ENCODE peak calls at places on chromosomes 4 and X, in six cellular contexts. O is astrocyte, M is choroid plexus epithelial cell, Q is IMR-90, L is GM12864, W is astrocyte of the spinal cord. U is an unnamed sample.

GRCh38 chr4:629916-630641 is 4.7 kb downstream of the PDE6B start:
- DNase-seq in O (no peak), Q (no peak), M (peak), L (no peak), W (no peak), U (no peak)

GRCh38 chrX:69093960-69094935 is 71.0 kb downstream of the PJA1 start:
- DNase-seq in M (peak), Q (peak), W (peak), O (peak), L (peak), U (peak)

GRCh38 chrX:9913041-9913440 is 54.1 kb upstream of the CLDN34 start:
- DNase-seq in O (peak), Q (peak), L (no peak), M (peak), W (peak), U (no peak)

GRCh38 chr4:38856046-38856445 is 571 bp downstream of the TLR6 start:
- DNase-seq in M (no peak), L (no peak), O (no peak), Q (no peak), W (no peak), U (no peak)

GRCh38 chr4:89177807-89178206 is 66.5 kb downstream of the TIGD2 start:
- DNase-seq in Q (no peak), O (no peak), L (no peak), M (no peak), W (no peak), U (no peak)

GRCh38 chr4:73070072-73070385 is 513 bp upstream of the COX18 start:
- DNase-seq in L (peak), Q (no peak), O (no peak), W (no peak), M (no peak), U (no peak)

GRCh38 chr4:87423313-87424031 is 1.1 kb downstream of the NUDT9 start:
- DNase-seq in W (peak), L (peak), Q (no peak), O (no peak), M (no peak), U (no peak)

GRCh38 chrX:38095971-38096529 is 89.7 kb downstream of the SYTL5 start:
- DNase-seq in O (peak), Q (peak), W (peak), M (peak), L (no peak), U (no peak)

GRCh38 chrX:39157796-39158195 is 356.5 kb downstream of the MID1IP1 start:
- DNase-seq in M (peak), W (peak), L (no peak), Q (no peak), O (peak), U (no peak)

GRCh38 chr4:74996996-74997395 is 64.1 kb downstream of the PARM1 start:
- DNase-seq in M (no peak), Q (no peak), L (no peak), W (no peak), O (no peak), U (no peak)

GRCh38 chrX:3550160-3550765 is 163.2 kb downstream of the PRKX start:
- DNase-seq in O (no peak), L (no peak), Q (no peak), W (no peak), M (peak), U (no peak)

GRCh38 chr4:155900402-155900801 is 3.1 kb upstream of the TDO2 start:
- DNase-seq in L (no peak), W (peak), Q (peak), O (peak), M (peak), U (no peak)

GRCh38 chr4:141802324-141802723 is 165.9 kb downstream of the IL15 start:
- DNase-seq in M (peak), O (peak), Q (peak), L (no peak), W (peak), U (no peak)

GRCh38 chr4:181528570-181529184 is 714.5 kb upstream of the TENM3 start:
- DNase-seq in L (no peak), W (peak), M (peak), Q (peak), O (peak), U (peak)

DNA sequence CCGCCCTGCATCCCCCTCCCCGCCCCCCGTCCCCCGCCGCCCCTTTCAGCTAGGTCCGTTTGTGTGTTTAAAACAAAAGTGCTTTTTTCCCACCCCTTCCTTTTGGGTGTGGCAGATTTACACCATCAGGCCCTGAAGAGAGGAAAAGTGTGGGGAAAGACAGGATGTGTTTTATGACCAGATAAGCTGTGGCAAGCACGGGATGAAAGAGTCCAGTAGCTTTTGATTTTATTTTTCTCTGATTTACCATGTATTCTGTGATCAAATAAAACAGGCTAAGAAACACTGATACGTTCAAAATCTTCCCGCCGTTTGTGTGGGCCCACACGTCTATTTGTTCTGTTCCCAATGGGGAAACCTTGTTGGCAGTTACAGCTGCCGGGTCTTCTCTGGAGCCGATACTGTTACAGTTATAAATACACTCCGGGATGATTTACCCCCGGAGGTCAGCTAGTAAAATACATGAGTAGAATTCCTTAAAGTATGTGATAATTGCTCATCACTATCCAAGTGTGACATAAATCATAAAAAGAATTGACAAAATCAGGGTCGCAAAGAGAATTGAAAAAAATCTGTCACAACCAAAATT is 10.8 kb downstream of the LRP2BP start:
- DNase-seq in L (no peak), W (no peak), Q (no peak), O (no peak), M (peak), U (peak)
- TF ChIP-seq CTCF in L (no peak), W (no peak), Q (no peak), O (no peak), M (no peak), U (no peak)

GRCh38 chr4:122300776-122301175 is 78.0 kb upstream of the ADAD1 start:
- DNase-seq in M (peak), L (no peak), Q (no peak), W (no peak), O (no peak), U (no peak)
- TF ChIP-seq CTCF in M (peak), L (peak), Q (peak), W (no peak), O (peak), U (peak)

DNA sequence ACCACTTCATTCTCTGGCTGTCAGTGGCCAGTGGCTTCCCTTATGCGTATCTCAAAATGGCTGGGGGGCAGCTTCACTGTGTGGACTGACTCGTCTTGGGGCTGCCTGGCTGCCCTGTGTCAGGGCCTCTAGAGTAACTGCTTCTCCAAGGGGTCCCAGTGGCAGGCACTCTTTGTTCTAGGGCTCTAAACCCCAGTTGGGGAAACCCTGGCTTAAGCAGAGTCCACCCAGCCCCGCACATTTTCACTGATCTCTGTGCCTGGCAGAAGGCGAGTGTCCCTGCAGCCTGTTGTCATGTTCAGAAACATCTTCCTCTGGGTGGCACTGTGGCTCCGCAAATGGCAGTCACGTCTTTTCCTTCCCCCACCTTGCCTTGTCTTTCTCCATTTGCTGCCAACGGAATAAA is 59.7 kb downstream of the NBDY start:
- DNase-seq in O (no peak), M (peak), L (no peak), W (peak), Q (peak), U (no peak)
- TF ChIP-seq CTCF in O (no peak), M (peak), L (no peak), W (peak), Q (peak), U (no peak)

GRCh38 chrX:99857455-99857854 is 552.6 kb downstream of the PCDH19 start:
- DNase-seq in M (no peak), Q (no peak), L (no peak), O (no peak), W (no peak), U (no peak)
- TF ChIP-seq CTCF in M (no peak), Q (no peak), L (no peak), O (no peak), W (peak), U (peak)

GRCh38 chr4:10622728-10623127 is 61.8 kb downstream of the CLNK start:
- DNase-seq in M (peak), W (no peak), L (no peak), O (no peak), Q (no peak), U (no peak)
- TF ChIP-seq CTCF in M (peak), W (peak), L (peak), O (no peak), Q (peak), U (no peak)

DNA sequence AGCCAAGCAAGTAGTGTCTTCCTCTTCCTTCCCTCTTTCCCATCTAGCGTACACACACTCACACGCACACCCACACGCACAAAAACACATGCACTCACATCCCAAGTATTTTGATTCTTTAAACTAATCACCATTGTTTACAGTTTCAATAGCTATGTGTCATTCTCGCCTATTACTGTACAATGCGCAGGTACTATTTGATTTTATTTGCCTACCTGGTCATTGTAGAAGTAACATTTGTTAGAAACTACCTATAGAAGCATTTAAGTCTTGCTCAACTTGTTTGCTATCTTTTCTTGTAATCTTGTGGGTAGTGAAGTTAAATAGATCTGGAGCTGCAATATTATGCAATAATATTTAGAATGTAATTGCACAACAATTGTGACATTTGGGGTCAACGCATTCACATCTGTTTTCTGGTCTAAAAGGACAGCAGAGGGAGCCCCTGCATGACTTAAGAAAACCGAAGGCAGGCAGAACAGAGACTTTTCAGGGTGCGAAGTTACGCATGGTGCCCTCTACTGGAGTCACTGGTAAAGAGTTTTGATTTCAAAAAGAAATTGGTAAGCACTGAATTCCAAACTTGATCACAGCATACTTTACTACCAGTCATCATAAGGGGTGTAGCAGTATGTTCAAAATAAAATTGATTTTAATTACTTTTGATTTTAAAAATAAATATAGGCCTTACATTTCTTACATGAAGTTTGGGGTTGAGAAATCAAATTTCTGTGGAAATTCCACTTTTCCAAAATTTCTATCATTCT is 503.3 kb upstream of the FAM241A start:
- DNase-seq in W (peak), O (peak), Q (peak), M (peak), L (peak), U (peak)
- TF ChIP-seq CTCF in W (peak), O (peak), Q (peak), M (peak), L (peak), U (peak)

U was measured in nephron progenitor cell.